ENCODE peak calls at places on chromosome 17, in ten cellular contexts. W, G, P, T, F, X, I, O, Z and U are unnamed samples.

GRCh38 chr17:21460358-21460757 is 84.2 kb downstream of the KCNJ12 start:
- DNase-seq in G (no peak), X (no peak), F (no peak), T (no peak), Z (no peak), I (no peak), O (no peak), P (no peak), W (no peak), U (no peak)

GRCh38 chr17:49551221-49552069 is 24.2 kb upstream of the NXPH3 start:
- DNase-seq in G (no peak), Z (no peak), P (no peak), F (no peak), O (no peak), T (no peak), I (no peak), W (no peak), X (no peak), U (no peak)

GRCh38 chr17:78206298-78206697 is 7.8 kb upstream of the BIRC5 start:
- DNase-seq in I (no peak), T (no peak), F (no peak), Z (no peak), P (no peak), G (no peak), W (no peak), O (no peak), X (no peak), U (no peak)

GRCh38 chr17:13230908-13231307 is 213.1 kb upstream of the ELAC2 start:
- DNase-seq in G (no peak), F (no peak), I (no peak), T (no peak), W (no peak), X (no peak), O (no peak), Z (no peak), P (no peak), U (no peak)

GRCh38 chr17:74163836-74164235 is 39.6 kb upstream of the RPL38 start:
- DNase-seq in I (no peak), F (no peak), P (no peak), O (no peak), T (no peak), X (no peak), Z (no peak), G (no peak), W (no peak), U (no peak)

GRCh38 chr17:38556234-38556633 is 49.5 kb downstream of the SRCIN1 start:
- DNase-seq in O (no peak), Z (no peak), W (no peak), I (no peak), G (no peak), P (no peak), F (no peak), X (no peak), T (no peak), U (no peak)

GRCh38 chr17:7281953-7282751 is 634 bp downstream of the SLC2A4 start:
- DNase-seq in G (no peak), W (no peak), X (no peak), I (no peak), Z (peak), F (no peak), P (no peak), O (no peak), T (no peak), U (no peak)

GRCh38 chr17:17824119-17824779 is 12.5 kb downstream of the SREBF1 start:
- DNase-seq in G (no peak), F (peak), W (no peak), O (no peak), Z (peak), P (no peak), T (no peak), I (no peak), X (no peak), U (no peak)

GRCh38 chr17:67386965-67387551 is 10.0 kb downstream of the PITPNC1 start:
- DNase-seq in I (no peak), P (peak), T (peak), W (peak), O (peak), G (peak), X (no peak), Z (peak), F (peak), U (peak)

GRCh38 chr17:68437979-68438877 is 19.1 kb downstream of the WIPI1 start:
- DNase-seq in Z (peak), G (no peak), W (no peak), I (no peak), P (no peak), F (peak), T (no peak), X (no peak), O (peak), U (peak)

GRCh38 chr17:28495626-28496025 is 10.5 kb upstream of the FOXN1 start:
- DNase-seq in P (no peak), O (no peak), I (no peak), G (no peak), Z (no peak), F (no peak), W (no peak), X (no peak), T (no peak), U (no peak)

GRCh38 chr17:33689725-33690124 is 396.6 kb upstream of the ASIC2 start:
- DNase-seq in X (no peak), G (no peak), I (no peak), O (no peak), Z (no peak), F (no peak), T (no peak), P (no peak), W (no peak), U (no peak)

GRCh38 chr17:28295677-28296578 is 23.1 kb upstream of the TMEM97 start:
- DNase-seq in G (no peak), X (peak), T (no peak), I (no peak), P (no peak), Z (no peak), O (no peak), W (no peak), F (no peak), U (no peak)

GRCh38 chr17:40755231-40755630 is at the start of gene KRT25:
- DNase-seq in F (no peak), P (no peak), T (no peak), G (no peak), X (no peak), Z (no peak), W (no peak), I (no peak), O (no peak), U (no peak)

GRCh38 chr17:73697872-73698271 is 53.6 kb upstream of the SDK2 start:
- DNase-seq in Z (no peak), X (no peak), T (no peak), O (no peak), F (no peak), P (no peak), G (no peak), I (no peak), W (peak), U (no peak)

GRCh38 chr17:63405741-63406261 is 40.3 kb downstream of the CYB561 start:
- DNase-seq in O (peak), T (no peak), P (peak), X (peak), Z (no peak), F (no peak), W (peak), G (no peak), I (no peak), U (no peak)

GRCh38 chr17:4600563-4600962 is 16.2 kb downstream of the SMTNL2 start:
- DNase-seq in F (no peak), G (no peak), Z (no peak), O (no peak), W (no peak), X (no peak), P (no peak), I (no peak), T (no peak), U (no peak)

GRCh38 chr17:38341035-38341721 is 2.6 kb downstream of the GPR179 start:
- DNase-seq in W (peak), P (no peak), T (no peak), G (no peak), Z (no peak), O (no peak), I (peak), X (peak), F (no peak), U (no peak)

GRCh38 chr17:2693561-2694380 is 17.8 kb downstream of the CLUH start:
- DNase-seq in W (no peak), X (no peak), T (no peak), I (no peak), F (no peak), O (no peak), G (no peak), Z (no peak), P (no peak), U (no peak)

GRCh38 chr17:9902116-9902515 is 3.0 kb downstream of the RCVRN start:
- DNase-seq in X (no peak), G (no peak), Z (no peak), T (no peak), W (no peak), O (no peak), F (no peak), I (no peak), P (no peak), U (no peak)

GRCh38 chr17:63843387-63844292 is 1.2 kb upstream of the SMARCD2 start:
- DNase-seq in F (peak), G (no peak), I (no peak), T (no peak), P (peak), Z (peak), W (peak), O (peak), X (no peak), U (peak)

GRCh38 chr17:75514299-75515228 is 773 bp downstream of the CASKIN2 start:
- DNase-seq in Z (peak), F (no peak), O (no peak), W (no peak), P (no peak), T (no peak), G (no peak), I (no peak), X (no peak), U (no peak)

GRCh38 chr17:7982171-7982570 is 20.2 kb upstream of the GUCY2D start:
- DNase-seq in F (no peak), O (no peak), T (no peak), P (peak), Z (no peak), G (no peak), W (no peak), X (no peak), I (no peak), U (no peak)

GRCh38 chr17:73419896-73420295 is 108.1 kb upstream of the CDC42EP4 start:
- DNase-seq in G (no peak), P (no peak), W (no peak), Z (no peak), T (no peak), F (no peak), X (no peak), O (no peak), I (no peak), U (no peak)

GRCh38 chr17:43667506-43668438 is 6.0 kb upstream of the MEOX1 start:
- DNase-seq in G (no peak), O (peak), W (no peak), X (no peak), P (peak), F (no peak), I (no peak), Z (no peak), T (no peak), U (no peak)

GRCh38 chr17:64005734-64006167 is 7.6 kb downstream of the PRR29 start:
- DNase-seq in G (no peak), Z (no peak), F (no peak), O (no peak), W (peak), X (no peak), I (no peak), P (no peak), T (no peak), U (no peak)

GRCh38 chr17:42675984-42676423 is 790 bp downstream of the PLEKHH3 start:
- DNase-seq in F (no peak), X (no peak), W (peak), T (no peak), Z (peak), I (no peak), O (no peak), G (no peak), P (peak), U (no peak)

GRCh38 chr17:68594552-68594951 is 6.6 kb downstream of the FAM20A start:
- DNase-seq in O (no peak), T (no peak), W (no peak), F (no peak), X (no peak), G (no peak), P (no peak), I (no peak), Z (no peak), U (no peak)

GRCh38 chr17:2151634-2152033 is 96.7 kb downstream of the HIC1 start:
- DNase-seq in X (no peak), T (no peak), G (no peak), F (no peak), Z (no peak), O (no peak), I (no peak), P (no peak), W (no peak), U (no peak)

GRCh38 chr17:40112191-40112590 is 9.6 kb upstream of the MSL1 start:
- DNase-seq in Z (peak), T (no peak), O (no peak), I (no peak), W (no peak), G (no peak), P (no peak), F (no peak), X (no peak), U (no peak)

GRCh38 chr17:80790981-80791742 is 200.5 kb upstream of the CHMP6 start:
- DNase-seq in Z (no peak), F (no peak), P (no peak), I (no peak), W (no peak), T (no peak), G (no peak), O (peak), X (no peak), U (no peak)

GRCh38 chr17:71959129-71959528 is 161.7 kb upstream of the SOX9 start:
- DNase-seq in O (no peak), T (no peak), Z (no peak), P (no peak), I (no peak), F (no peak), X (no peak), G (no peak), W (no peak), U (no peak)

GRCh38 chr17:81036128-81036891 is 1.4 kb downstream of the BAIAP2 start:
- DNase-seq in F (no peak), W (no peak), Z (no peak), P (no peak), G (no peak), O (no peak), X (no peak), I (no peak), T (no peak), U (no peak)

GRCh38 chr17:75417054-75417453 is 11.6 kb upstream of the GRB2 start:
- DNase-seq in P (no peak), F (no peak), G (no peak), O (no peak), T (no peak), X (no peak), I (no peak), Z (no peak), W (no peak), U (no peak)

GRCh38 chr17:72407336-72408121 is 286.7 kb downstream of the SOX9 start:
- DNase-seq in G (no peak), Z (peak), X (peak), P (peak), I (peak), W (peak), O (no peak), F (no peak), T (no peak), U (no peak)

GRCh38 chr17:57459286-57459915 is 203.1 kb downstream of the MSI2 start:
- DNase-seq in W (peak), I (no peak), G (no peak), P (peak), O (peak), Z (no peak), X (no peak), F (peak), T (no peak), U (peak)